ENCODE peak calls at places on chromosomes 12 and 14, in six cellular contexts. D, R, B, S, P and T are unnamed samples.
A peak's percentile ranks its signal among the peaks of the same experiment; 100 is the strongest.

GRCh38 chr14:53532871-53533270 is 379.7 kb upstream of the DDHD1 start:
- DNase-seq in D (no peak), P (no peak), R (no peak), B (no peak), S (no peak), T (no peak)

GRCh38 chr12:50197297-50197727 is 30.1 kb upstream of the CERS5 start:
- DNase-seq in P (no peak), S (no peak), R (no peak), D (no peak), B (no peak), T (peak; percentile 48)

GRCh38 chr14:61625171-61625570 is 70.1 kb upstream of the HIF1A start:
- DNase-seq in D (no peak), P (peak; percentile 9), B (peak; percentile 10), S (no peak), R (peak; percentile 24), T (no peak)

GRCh38 chr12:7439579-7440505 is 4.1 kb downstream of the CD163L1 start:
- DNase-seq in B (peak; percentile 53), S (peak; percentile 83), D (no peak), R (no peak), P (peak; percentile 83), T (peak; percentile 65)

GRCh38 chr14:86464386-86464785 is 934.4 kb downstream of the FLRT2 start:
- DNase-seq in S (no peak), D (no peak), R (no peak), P (no peak), B (no peak), T (no peak)

GRCh38 chr12:96719671-96720362 is 187.2 kb upstream of the NEDD1 start:
- DNase-seq in S (no peak), R (no peak), P (peak; percentile 62), B (no peak), D (peak; percentile 54), T (peak; percentile 63)

GRCh38 chr12:114664661-114665320 is 19.2 kb downstream of the TBX3 start:
- DNase-seq in P (no peak), S (no peak), R (no peak), B (no peak), D (no peak), T (no peak)

GRCh38 chr12:121786441-121786825 is 7.1 kb downstream of the RHOF start:
- DNase-seq in R (peak; percentile 68), D (no peak), B (peak; percentile 76), P (no peak), S (no peak), T (peak; percentile 42)

GRCh38 chr14:95255487-95255886 is 64.2 kb downstream of the CLMN start:
- DNase-seq in R (no peak), D (no peak), P (peak; percentile 81), B (peak; percentile 81), S (peak; percentile 38), T (peak; percentile 61)

GRCh38 chr14:53473480-53473879 is 320.4 kb upstream of the DDHD1 start:
- DNase-seq in P (no peak), S (no peak), B (no peak), R (no peak), D (no peak), T (no peak)

GRCh38 chr12:14264316-14264715 is 101.2 kb upstream of the ATF7IP start:
- DNase-seq in B (no peak), D (no peak), R (no peak), S (no peak), P (no peak), T (no peak)

GRCh38 chr12:63905523-63905922 is 61.0 kb downstream of the SRGAP1 start:
- DNase-seq in R (no peak), S (no peak), B (no peak), D (no peak), P (peak; percentile 41), T (no peak)

GRCh38 chr12:42756841-42757661 is 167.5 kb upstream of the PRICKLE1 start:
- DNase-seq in R (no peak), S (no peak), P (peak; percentile 39), D (no peak), B (peak; percentile 44), T (peak; percentile 44)

GRCh38 chr14:101125719-101126375 is 222.3 kb upstream of the RTL1 start:
- DNase-seq in P (no peak), R (no peak), S (no peak), B (no peak), D (no peak), T (no peak)

GRCh38 chr12:104952816-104953215 is 5.3 kb downstream of the SLC41A2 start:
- DNase-seq in P (no peak), D (no peak), R (no peak), B (no peak), S (peak; percentile 12), T (no peak)

GRCh38 chr12:16347391-16348298 is at the start of gene MGST1:
- DNase-seq in S (peak; percentile 75), B (peak; percentile 38), D (peak; percentile 11), R (peak; percentile 77), P (peak; percentile 89), T (peak; percentile 67)

GRCh38 chr14:45051180-45051579 is 32.7 kb upstream of the PRPF39 start:
- DNase-seq in S (no peak), R (no peak), P (no peak), D (no peak), B (no peak), T (no peak)

GRCh38 chr12:57889541-57889989 is 43.0 kb upstream of the CTDSP2 start:
- DNase-seq in S (no peak), D (no peak), B (no peak), P (no peak), R (no peak), T (peak; percentile 40)

GRCh38 chr14:53516261-53516774 is 363.2 kb upstream of the DDHD1 start:
- DNase-seq in P (no peak), S (no peak), R (no peak), D (no peak), B (no peak), T (no peak)

GRCh38 chr12:122283680-122284079 is 17.4 kb upstream of the VPS33A start:
- DNase-seq in R (no peak), P (no peak), D (no peak), S (no peak), B (no peak), T (no peak)

GRCh38 chr12:116931665-116932064 is 20.9 kb downstream of the FBXW8 start:
- DNase-seq in S (no peak), P (no peak), R (no peak), D (no peak), B (no peak), T (no peak)

GRCh38 chr12:480831-481230 is 21.1 kb downstream of the B4GALNT3 start:
- DNase-seq in B (no peak), P (peak; percentile 65), D (no peak), R (no peak), S (no peak), T (peak; percentile 21)

GRCh38 chr12:32293808-32294419 is 105.4 kb upstream of the FGD4 start:
- DNase-seq in B (no peak), P (no peak), S (no peak), D (no peak), R (no peak), T (no peak)

GRCh38 chr12:2291182-2291832 is 238.5 kb downstream of the CACNA1C start:
- DNase-seq in B (peak; percentile 80), D (no peak), S (peak; percentile 51), R (peak; percentile 33), P (peak; percentile 72), T (peak; percentile 46)

GRCh38 chr14:92513966-92514843 is 624 bp downstream of the RIN3 start:
- DNase-seq in D (no peak), B (peak; percentile 40), P (peak; percentile 44), S (no peak), R (peak; percentile 36), T (peak; percentile 34)

GRCh38 chr12:70849265-70849960 is 71.1 kb downstream of the PTPRR start:
- DNase-seq in P (peak; percentile 14), B (peak; percentile 4), S (peak; percentile 25), D (no peak), R (peak; percentile 2), T (peak; percentile 39)

GRCh38 chr14:30194769-30195168 is 267.1 kb upstream of the PRKD1 start:
- DNase-seq in S (no peak), P (no peak), D (no peak), B (no peak), R (no peak), T (no peak)

GRCh38 chr14:77890873-77891272 is 91.0 kb downstream of the ADCK1 start:
- DNase-seq in R (no peak), B (no peak), S (no peak), P (no peak), D (no peak), T (no peak)

GRCh38 chr14:65206078-65206447 is 103.7 kb upstream of the MAX start:
- DNase-seq in P (no peak), R (no peak), S (no peak), B (no peak), D (no peak), T (no peak)

DNA sequence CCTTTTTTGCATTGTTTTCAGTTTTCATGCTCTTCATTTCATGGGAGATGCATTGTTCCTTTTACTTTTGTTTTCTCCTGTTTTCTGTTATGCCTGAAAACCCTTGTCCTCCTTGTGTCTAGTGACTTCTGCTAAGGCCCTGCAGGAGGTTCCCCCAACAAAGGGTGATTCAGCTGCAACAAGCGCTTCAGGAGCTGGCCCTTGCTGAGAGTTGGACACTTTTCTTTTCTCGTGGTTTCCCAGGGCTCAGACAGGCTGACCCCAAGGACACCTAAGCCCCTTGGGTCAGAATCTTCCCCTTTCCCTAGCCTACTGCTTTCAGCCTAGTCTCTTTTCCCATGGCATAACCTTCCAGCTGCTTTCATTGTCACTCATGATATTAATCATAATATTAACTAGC is 98.9 kb downstream of the PLXNC1 start:
- DNase-seq in B (no peak), S (no peak), P (peak; percentile 76), D (no peak), R (no peak), T (no peak)
- TF ChIP-seq MYC in B (no peak), S (no peak), P (peak; percentile 37), D (no peak), R (no peak), T (no peak)

GRCh38 chr14:91119556-91120311 is 5.9 kb downstream of the DGLUCY start:
- DNase-seq in D (no peak), P (peak; percentile 19), R (no peak), B (no peak), S (peak; percentile 24), T (peak; percentile 41)
- TF ChIP-seq MYC in D (no peak), P (no peak), R (no peak), B (no peak), S (no peak), T (no peak)

GRCh38 chr12:76450690-76451089 is 102.5 kb upstream of the BBS10 start:
- DNase-seq in B (peak; percentile 59), R (no peak), S (peak; percentile 24), D (no peak), P (no peak), T (peak; percentile 75)
- TF ChIP-seq MYC in B (no peak), R (no peak), S (no peak), D (no peak), P (no peak), T (no peak)

GRCh38 chr12:130634866-130635265 is 81.2 kb downstream of the RIMBP2 start:
- DNase-seq in R (no peak), S (no peak), P (no peak), D (no peak), B (no peak), T (no peak)

GRCh38 chr12:130632582-130633174 is 83.4 kb downstream of the RIMBP2 start:
- DNase-seq in D (no peak), P (no peak), S (no peak), R (no peak), B (no peak), T (no peak)

GRCh38 chr12:130628304-130628703 is 87.8 kb downstream of the RIMBP2 start:
- DNase-seq in D (no peak), P (no peak), B (no peak), R (no peak), S (no peak), T (no peak)

GRCh38 chr12:130636370-130636769 is 79.7 kb downstream of the RIMBP2 start:
- DNase-seq in D (no peak), B (no peak), S (no peak), R (no peak), P (no peak), T (no peak)

GRCh38 chr12:130633771-130634170 is 82.3 kb downstream of the RIMBP2 start:
- DNase-seq in R (no peak), B (no peak), S (no peak), P (no peak), D (no peak), T (no peak)
- TF ChIP-seq MYC in R (no peak), B (no peak), S (no peak), P (no peak), D (no peak), T (no peak)